ENCODE peak calls at places on chromosomes 7 and 10, in eight cellular contexts. O, N, A, Q, P, F, W and T are unnamed samples.

GRCh38 chr10:49663596-49663995 is 15.9 kb upstream of the C10orf53 start:
- DNase-seq in O (no peak), N (peak), A (no peak), Q (no peak), P (no peak), F (no peak), W (no peak), T (no peak)

GRCh38 chr7:142569851-142570250 is 179.4 kb upstream of the PRSS1 start:
- DNase-seq in O (no peak), N (no peak), A (no peak), Q (no peak), P (no peak), F (no peak), W (no peak), T (no peak)

GRCh38 chr10:34249634-34250033 is 565.5 kb downstream of the PARD3 start:
- DNase-seq in O (no peak), N (peak), A (no peak), Q (no peak), P (no peak), F (no peak), W (peak), T (no peak)

GRCh38 chr10:45383682-45384320 is 9.8 kb downstream of the ALOX5 start:
- DNase-seq in O (no peak), N (no peak), A (no peak), Q (no peak), P (no peak), F (no peak), W (no peak), T (no peak)

GRCh38 chr7:11228515-11228914 is 254.8 kb downstream of the PHF14 start:
- DNase-seq in O (no peak), N (no peak), A (no peak), Q (peak), P (no peak), F (no peak), W (no peak), T (no peak)

GRCh38 chr7:41825927-41826480 is 123.1 kb upstream of the INHBA start:
- DNase-seq in O (no peak), N (no peak), A (peak), Q (no peak), P (no peak), F (no peak), W (no peak), T (no peak)

GRCh38 chr10:52312999-52313349 is 1.1 kb upstream of the DKK1 start:
- DNase-seq in O (no peak), N (no peak), A (no peak), Q (no peak), P (no peak), F (no peak), W (no peak), T (no peak)

GRCh38 chr10:50605280-50606270 is 18.2 kb downstream of the SGMS1 start:
- DNase-seq in O (no peak), N (no peak), A (peak), Q (peak), P (no peak), F (no peak), W (peak), T (no peak)

GRCh38 chr10:118045842-118046490 is 775 bp downstream of the RAB11FIP2 start:
- DNase-seq in O (peak), N (no peak), A (peak), Q (peak), P (peak), F (peak), W (peak), T (no peak)

GRCh38 chr10:122123186-122123585 is 134.2 kb downstream of the TACC2 start:
- DNase-seq in O (no peak), N (no peak), A (no peak), Q (no peak), P (no peak), F (no peak), W (no peak), T (no peak)

GRCh38 chr10:26857991-26858706 is 2.6 kb downstream of the ABI1 start:
- DNase-seq in O (no peak), N (no peak), A (no peak), Q (peak), P (no peak), F (peak), W (no peak), T (no peak)

GRCh38 chr7:78224923-78225322 is 426.4 kb downstream of the PHTF2 start:
- DNase-seq in O (no peak), N (no peak), A (no peak), Q (no peak), P (no peak), F (no peak), W (no peak), T (no peak)

GRCh38 chr7:34087892-34088891 is 182.9 kb downstream of the BMPER start:
- DNase-seq in O (peak), N (peak), A (peak), Q (peak), P (peak), F (no peak), W (peak), T (no peak)

GRCh38 chr10:94631077-94631476 is 52.5 kb upstream of the CYP2C18 start:
- DNase-seq in O (no peak), N (no peak), A (no peak), Q (no peak), P (no peak), F (no peak), W (no peak), T (no peak)

GRCh38 chr10:129785536-129785981 is 178.5 kb downstream of the EBF3 start:
- DNase-seq in O (no peak), N (no peak), A (no peak), Q (no peak), P (no peak), F (no peak), W (no peak), T (no peak)

GRCh38 chr7:100801833-100802568 is 25.3 kb downstream of the EPHB4 start:
- DNase-seq in O (no peak), N (peak), A (peak), Q (peak), P (peak), F (no peak), W (peak), T (no peak)

GRCh38 chr7:157397751-157398691 is 61.2 kb downstream of the DNAJB6 start:
- DNase-seq in O (no peak), N (peak), A (peak), Q (peak), P (no peak), F (no peak), W (peak), T (no peak)

GRCh38 chr7:51455086-51455485 is 138.5 kb upstream of the COBL start:
- DNase-seq in O (no peak), N (no peak), A (no peak), Q (no peak), P (no peak), F (no peak), W (no peak), T (no peak)

GRCh38 chr7:28389504-28390385 is 22.6 kb upstream of the CREB5 start:
- DNase-seq in O (peak), N (peak), A (peak), Q (peak), P (no peak), F (no peak), W (peak), T (peak)

GRCh38 chr7:25189197-25189596 is 39.1 kb downstream of the NPVF start:
- DNase-seq in O (no peak), N (no peak), A (no peak), Q (no peak), P (no peak), F (no peak), W (peak), T (no peak)

GRCh38 chr10:45464958-45465567 is 91.0 kb downstream of the ALOX5 start:
- DNase-seq in O (peak), N (peak), A (peak), Q (peak), P (peak), F (peak), W (peak), T (peak)

GRCh38 chr10:74096777-74097176 is 53.9 kb downstream of the AP3M1 start:
- DNase-seq in O (no peak), N (no peak), A (no peak), Q (no peak), P (no peak), F (peak), W (no peak), T (no peak)

GRCh38 chr7:45713669-45714520 is 139.7 kb downstream of the ADCY1 start:
- DNase-seq in O (no peak), N (no peak), A (no peak), Q (no peak), P (no peak), F (no peak), W (no peak), T (no peak)

GRCh38 chr7:149865437-149865836 is 8.3 kb upstream of the ATP6V0E2 start:
- DNase-seq in O (no peak), N (no peak), A (peak), Q (no peak), P (no peak), F (no peak), W (no peak), T (no peak)

GRCh38 chr7:149196151-149196704 is 882 bp downstream of the ZNF282 start:
- DNase-seq in O (no peak), N (peak), A (peak), Q (peak), P (no peak), F (no peak), W (no peak), T (no peak)

GRCh38 chr10:50554381-50554994 is 69.3 kb downstream of the SGMS1 start:
- DNase-seq in O (no peak), N (no peak), A (no peak), Q (peak), P (no peak), F (no peak), W (no peak), T (no peak)

GRCh38 chr7:38310601-38311057 is 37.2 kb upstream of the TARP start:
- DNase-seq in O (no peak), N (peak), A (peak), Q (peak), P (no peak), F (no peak), W (no peak), T (no peak)

GRCh38 chr7:29377718-29378117 is 183.1 kb downstream of the CHN2 start:
- DNase-seq in O (no peak), N (no peak), A (no peak), Q (no peak), P (no peak), F (no peak), W (no peak), T (no peak)

GRCh38 chr10:16156681-16157080 is 280.1 kb upstream of the PTER start:
- DNase-seq in O (no peak), N (no peak), A (no peak), Q (no peak), P (no peak), F (no peak), W (no peak), T (no peak)

GRCh38 chr10:68330852-68331454 is 911 bp upstream of the HNRNPH3 start:
- DNase-seq in O (no peak), N (no peak), A (no peak), Q (peak), P (no peak), F (no peak), W (no peak), T (no peak)

GRCh38 chr7:158239290-158239981 is 348.2 kb downstream of the PTPRN2 start:
- DNase-seq in O (no peak), N (peak), A (no peak), Q (peak), P (no peak), F (no peak), W (no peak), T (no peak)

GRCh38 chr7:154698726-154699291 is 304.1 kb downstream of the PAXIP1 start:
- DNase-seq in O (no peak), N (peak), A (no peak), Q (peak), P (peak), F (no peak), W (peak), T (no peak)

GRCh38 chr7:98619450-98620321 is 2.6 kb downstream of the NPTX2 start:
- DNase-seq in O (no peak), N (peak), A (no peak), Q (no peak), P (no peak), F (no peak), W (peak), T (no peak)

GRCh38 chr10:77939561-77940001 is 13.0 kb upstream of the DLG5 start:
- DNase-seq in O (no peak), N (no peak), A (no peak), Q (no peak), P (no peak), F (no peak), W (no peak), T (no peak)

GRCh38 chr7:44283381-44284211 is 41.8 kb downstream of the CAMK2B start:
- DNase-seq in O (no peak), N (peak), A (no peak), Q (no peak), P (peak), F (no peak), W (no peak), T (no peak)

GRCh38 chr7:33639552-33640197 is 265.7 kb upstream of the BMPER start:
- DNase-seq in O (no peak), N (no peak), A (no peak), Q (no peak), P (no peak), F (no peak), W (no peak), T (peak)

GRCh38 chr7:139033346-139034114 is 2.3 kb downstream of the ZC3HAV1L start:
- DNase-seq in O (no peak), N (no peak), A (no peak), Q (no peak), P (no peak), F (no peak), W (no peak), T (no peak)

GRCh38 chr7:129053938-129054437 is 923 bp downstream of the TNPO3 start:
- DNase-seq in O (no peak), N (no peak), A (peak), Q (no peak), P (no peak), F (no peak), W (no peak), T (no peak)

GRCh38 chr7:129052441-129052840 is 2.5 kb downstream of the TNPO3 start:
- DNase-seq in O (no peak), N (no peak), A (no peak), Q (no peak), P (no peak), F (no peak), W (no peak), T (no peak)

GRCh38 chr7:129054438-129055293 is at the start of gene TNPO3:
- DNase-seq in O (peak), N (peak), A (peak), Q (peak), P (peak), F (peak), W (peak), T (peak)

GRCh38 chr7:129055294-129055816 is 444 bp upstream of the TNPO3 start:
- DNase-seq in O (no peak), N (no peak), A (no peak), Q (no peak), P (no peak), F (no peak), W (no peak), T (no peak)

DNA sequence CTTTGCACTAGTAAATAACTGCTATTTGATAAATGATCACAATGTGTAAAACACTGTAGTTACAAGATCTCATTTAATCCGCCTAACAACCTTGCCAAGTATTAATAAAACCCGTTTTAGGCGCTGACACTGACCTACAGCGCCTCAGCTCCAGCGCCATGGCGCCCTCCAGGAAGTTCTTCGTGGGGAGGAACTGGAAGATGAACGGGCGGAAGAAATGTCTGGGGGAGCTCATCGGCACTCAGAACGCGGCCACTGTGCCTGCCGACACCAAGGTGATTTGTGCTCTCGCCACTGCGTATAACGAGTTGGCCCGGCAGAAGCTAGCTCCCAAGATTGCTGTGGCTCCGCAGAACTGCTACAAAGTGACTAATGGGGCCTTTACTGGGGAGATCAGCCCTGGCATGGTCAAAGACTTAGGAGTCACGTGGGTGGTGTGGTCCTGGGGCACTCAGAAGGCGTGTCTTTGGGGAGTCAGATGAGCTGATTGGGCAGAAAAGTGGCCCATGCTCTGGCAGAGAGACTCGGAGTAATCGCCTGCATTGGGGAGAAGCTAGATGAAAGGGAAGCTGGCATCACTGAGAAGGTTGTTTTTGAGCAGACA is 1.1 kb upstream of the TNPO3 start:
- DNase-seq in O (no peak), N (no peak), A (no peak), Q (peak), P (no peak), F (no peak), W (no peak), T (no peak)
- TF ChIP-seq POLR2AphosphoS5 in O (no peak), N (no peak), A (no peak), Q (no peak), P (no peak), F (no peak), W (no peak), T (no peak)

GRCh38 chr10:7165500-7166177 is 245.2 kb downstream of the SFMBT2 start:
- DNase-seq in O (no peak), N (no peak), A (no peak), Q (no peak), P (no peak), F (no peak), W (no peak), T (no peak)

GRCh38 chr10:7170626-7171322 is 240.1 kb downstream of the SFMBT2 start:
- DNase-seq in O (no peak), N (no peak), A (no peak), Q (no peak), P (no peak), F (no peak), W (no peak), T (no peak)

GRCh38 chr10:7171825-7172224 is 239.0 kb downstream of the SFMBT2 start:
- DNase-seq in O (no peak), N (no peak), A (no peak), Q (no peak), P (no peak), F (no peak), W (no peak), T (no peak)

DNA sequence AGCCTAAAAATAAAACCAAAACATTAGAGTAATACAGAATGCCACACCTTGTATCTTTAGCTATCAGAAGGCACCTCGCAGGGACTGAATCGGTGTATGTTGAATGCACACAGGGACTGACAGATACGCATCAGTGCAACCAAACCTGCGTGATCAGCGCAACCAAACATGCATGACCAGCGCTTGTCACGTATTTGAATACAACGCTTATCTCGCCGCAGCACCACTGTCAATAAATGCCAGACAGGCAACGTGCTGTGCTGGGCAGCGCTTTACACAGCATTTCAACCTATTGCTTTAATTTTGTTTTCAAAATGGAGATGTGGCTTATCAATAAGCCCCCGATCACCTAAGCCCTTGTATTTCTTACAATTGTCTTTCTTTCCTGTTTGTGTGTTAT is 242.4 kb downstream of the SFMBT2 start:
- DNase-seq in O (no peak), N (no peak), A (no peak), Q (peak), P (no peak), F (no peak), W (no peak), T (no peak)
- H3K9ac ChIP-seq in O (no peak), N (no peak), A (no peak), Q (no peak), P (no peak), F (no peak), W (no peak), T (no peak)

GRCh38 chr7:92635538-92635937 is 45.3 kb upstream of the FAM133B start:
- DNase-seq in O (no peak), N (no peak), A (no peak), Q (no peak), P (no peak), F (no peak), W (no peak), T (no peak)

GRCh38 chr7:92633211-92633906 is 43.2 kb upstream of the FAM133B start:
- DNase-seq in O (peak), N (no peak), A (peak), Q (peak), P (no peak), F (no peak), W (peak), T (peak)

GRCh38 chr7:92632791-92633190 is 42.6 kb upstream of the FAM133B start:
- DNase-seq in O (no peak), N (no peak), A (no peak), Q (no peak), P (no peak), F (no peak), W (no peak), T (no peak)

GRCh38 chr7:92634924-92635519 is 44.8 kb upstream of the FAM133B start:
- DNase-seq in O (peak), N (peak), A (peak), Q (peak), P (no peak), F (no peak), W (peak), T (no peak)

DNA sequence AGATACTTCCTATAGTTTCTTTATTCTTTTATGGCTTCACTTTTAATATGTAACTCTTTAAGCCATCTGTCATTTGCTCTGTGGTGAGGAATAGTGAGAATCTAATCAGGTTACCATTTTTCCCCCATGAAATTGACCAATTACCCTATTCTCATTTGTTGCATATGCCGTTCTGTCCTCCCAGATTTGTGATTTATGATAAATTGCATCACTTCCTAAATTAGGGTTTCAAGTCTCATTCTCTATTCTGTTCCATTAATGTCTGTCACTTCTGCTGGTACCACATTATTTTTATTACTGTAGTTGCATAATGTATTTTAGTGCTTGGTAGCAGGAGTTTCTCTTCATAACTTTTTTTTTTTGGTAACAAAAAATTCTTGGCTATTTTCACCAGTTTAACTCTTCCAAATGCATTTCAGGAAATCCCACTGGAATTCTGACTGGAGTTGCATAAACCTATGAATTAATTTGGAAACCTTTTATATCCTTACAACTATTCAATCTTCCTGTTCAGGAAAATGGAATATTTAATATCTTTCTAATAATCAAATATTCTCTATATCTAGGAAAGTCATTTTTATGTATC is 44.0 kb upstream of the FAM133B start:
- DNase-seq in O (no peak), N (no peak), A (peak), Q (peak), P (no peak), F (no peak), W (no peak), T (peak)
- TF ChIP-seq POLR2AphosphoS5 in O (no peak), N (no peak), A (no peak), Q (no peak), P (no peak), F (no peak), W (no peak), T (peak)

GRCh38 chr10:112953760-112954159 is 3.7 kb downstream of the TCF7L2 start:
- DNase-seq in O (no peak), N (no peak), A (peak), Q (no peak), P (no peak), F (no peak), W (no peak), T (no peak)
- H3K9ac ChIP-seq in O (peak), N (no peak), A (no peak), Q (no peak), P (peak), F (no peak), W (peak), T (no peak)

DNA sequence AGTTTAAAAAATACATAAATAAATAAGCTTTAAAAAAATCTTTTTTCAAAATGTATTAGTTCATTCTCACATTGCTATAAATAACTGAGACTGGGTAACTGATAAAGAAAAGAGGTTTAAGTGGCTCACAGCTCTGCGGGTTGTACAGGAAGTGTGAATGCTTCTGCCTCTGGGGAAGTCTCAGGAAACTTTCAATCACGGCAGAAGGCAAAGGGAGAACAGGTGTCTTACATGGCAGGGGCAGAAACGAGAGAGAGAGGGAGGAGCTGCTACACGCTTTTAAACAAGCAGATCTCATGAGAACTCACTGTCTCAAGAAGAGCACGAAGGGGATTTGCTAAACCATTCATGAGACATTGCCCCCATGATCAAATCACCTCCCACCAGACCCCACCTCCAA is 114.6 kb downstream of the DNAJC1 start:
- DNase-seq in O (no peak), N (no peak), A (no peak), Q (no peak), P (no peak), F (peak), W (no peak), T (no peak)
- TF ChIP-seq POLR2AphosphoS5 in O (no peak), N (no peak), A (no peak), Q (no peak), P (no peak), F (no peak), W (no peak), T (no peak)